ENCODE peak calls at places on chromosomes 4 and X, in seven cellular contexts. J, C, Y, W, D, X and A are unnamed samples.

GRCh38 chr4:18021470-18021719 is 160 bp downstream of the LCORL start:
- DNase-seq in W (no peak), D (no peak), J (no peak), X (no peak), Y (no peak), C (no peak), A (no peak)

GRCh38 chr4:141565379-141566089 is 70.8 kb upstream of the IL15 start:
- DNase-seq in X (peak), Y (no peak), C (no peak), D (no peak), W (no peak), J (no peak), A (no peak)

GRCh38 chrX:25742334-25742733 is 395.8 kb upstream of the MAGEB18 start:
- DNase-seq in X (no peak), Y (no peak), W (no peak), J (no peak), D (no peak), C (no peak), A (no peak)

GRCh38 chrX:119605739-119606507 is at the start of gene NKRF:
- DNase-seq in J (peak), X (peak), D (peak), C (peak), W (peak), Y (peak), A (peak)

GRCh38 chrX:38249965-38250364 is 29.3 kb upstream of the SRPX start:
- DNase-seq in W (no peak), Y (peak), X (no peak), D (no peak), J (no peak), C (no peak), A (no peak)

GRCh38 chr4:23242962-23243361 is 550.2 kb downstream of the GBA3 start:
- DNase-seq in D (no peak), J (no peak), Y (no peak), C (no peak), W (no peak), X (no peak), A (no peak)

GRCh38 chrX:51053741-51054140 is 143.2 kb downstream of the BMP15 start:
- DNase-seq in Y (no peak), C (no peak), J (no peak), D (no peak), X (no peak), W (no peak), A (no peak)

GRCh38 chrX:102651242-102651967 is at the start of gene GPRASP1:
- DNase-seq in W (peak), C (peak), X (no peak), J (peak), Y (peak), D (no peak), A (no peak)

GRCh38 chr4:151859646-151860045 is 98.8 kb upstream of the GATB start:
- DNase-seq in W (no peak), Y (no peak), C (no peak), X (no peak), J (no peak), D (no peak), A (no peak)

GRCh38 chr4:5678977-5679376 is 29.4 kb downstream of the EVC2 start:
- DNase-seq in W (no peak), C (no peak), J (no peak), Y (no peak), X (peak), D (no peak), A (no peak)

GRCh38 chr4:128649575-128650205 is 159.8 kb upstream of the JADE1 start:
- DNase-seq in C (no peak), J (no peak), W (no peak), D (no peak), X (no peak), Y (peak), A (no peak)

GRCh38 chr4:36426741-36427140 is 145.3 kb downstream of the DTHD1 start:
- DNase-seq in D (no peak), W (no peak), J (no peak), C (no peak), X (no peak), Y (no peak), A (no peak)

GRCh38 chr4:150510176-150510875 is 71.6 kb upstream of the MAB21L2 start:
- DNase-seq in X (peak), Y (peak), D (no peak), W (no peak), C (no peak), J (no peak), A (no peak)

GRCh38 chrX:123736333-123736921 is 3.6 kb upstream of the THOC2 start:
- DNase-seq in X (no peak), W (no peak), D (no peak), J (no peak), Y (peak), C (no peak), A (no peak)

GRCh38 chr4:84878541-84878940 is 87.9 kb downstream of the WDFY3 start:
- DNase-seq in Y (no peak), W (no peak), D (no peak), C (no peak), X (no peak), J (no peak), A (no peak)

GRCh38 chr4:78057135-78057599 is at the start of gene FRAS1:
- DNase-seq in J (peak), C (peak), D (no peak), W (peak), Y (peak), X (peak), A (peak)

GRCh38 chr4:113825272-113825671 is 63.7 kb upstream of the CAMK2D start:
- DNase-seq in D (no peak), Y (no peak), C (no peak), X (no peak), J (no peak), W (no peak), A (no peak)

GRCh38 chr4:70577220-70577927 is 14.7 kb upstream of the AMBN start:
- DNase-seq in X (peak), J (no peak), C (no peak), Y (no peak), D (no peak), W (no peak), A (no peak)

GRCh38 chr4:22427676-22428075 is 88.2 kb downstream of the ADGRA3 start:
- DNase-seq in J (no peak), C (no peak), D (no peak), X (no peak), W (no peak), Y (no peak), A (no peak)

GRCh38 chr4:25096553-25097443 is 63.5 kb downstream of the SEPSECS start:
- DNase-seq in X (no peak), D (no peak), C (no peak), Y (no peak), W (no peak), J (no peak), A (no peak)

GRCh38 chr4:168803727-168804126 is 206.3 kb downstream of the CBR4 start:
- DNase-seq in D (no peak), W (no peak), X (no peak), Y (peak), C (no peak), J (no peak), A (no peak)

GRCh38 chr4:36152712-36153111 is 91.6 kb downstream of the ARAP2 start:
- DNase-seq in Y (no peak), X (no peak), W (no peak), C (no peak), D (no peak), J (no peak), A (no peak)

GRCh38 chr4:54234497-54235205 is 5.6 kb downstream of the PDGFRA start:
- DNase-seq in X (no peak), Y (no peak), C (no peak), W (no peak), D (no peak), J (no peak), A (no peak)

GRCh38 chrX:397575-397974 is 10.9 kb upstream of the PPP2R3B start:
- DNase-seq in J (no peak), C (no peak), W (no peak), D (no peak), X (no peak), Y (peak), A (no peak)

GRCh38 chrX:51837926-51838325 is 55.5 kb upstream of the MAGED1 start:
- DNase-seq in C (no peak), D (no peak), W (no peak), J (no peak), Y (peak), X (no peak), A (peak)

GRCh38 chr4:87010192-87010591 is 75.4 kb downstream of the AFF1 start:
- DNase-seq in D (no peak), C (no peak), W (no peak), X (no peak), J (no peak), Y (no peak), A (no peak)

GRCh38 chr4:147682755-147683154 is 1.2 kb downstream of the PRMT9 start:
- DNase-seq in J (no peak), D (no peak), W (no peak), X (no peak), C (no peak), Y (no peak), A (no peak)

GRCh38 chrX:128975716-128976115 is 547.6 kb downstream of the SMARCA1 start:
- DNase-seq in J (peak), X (peak), Y (peak), C (no peak), W (peak), D (no peak), A (peak)
- TF ChIP-seq CTCF in J (peak), X (peak), Y (peak), C (no peak), W (peak), D (peak), A (peak)

DNA sequence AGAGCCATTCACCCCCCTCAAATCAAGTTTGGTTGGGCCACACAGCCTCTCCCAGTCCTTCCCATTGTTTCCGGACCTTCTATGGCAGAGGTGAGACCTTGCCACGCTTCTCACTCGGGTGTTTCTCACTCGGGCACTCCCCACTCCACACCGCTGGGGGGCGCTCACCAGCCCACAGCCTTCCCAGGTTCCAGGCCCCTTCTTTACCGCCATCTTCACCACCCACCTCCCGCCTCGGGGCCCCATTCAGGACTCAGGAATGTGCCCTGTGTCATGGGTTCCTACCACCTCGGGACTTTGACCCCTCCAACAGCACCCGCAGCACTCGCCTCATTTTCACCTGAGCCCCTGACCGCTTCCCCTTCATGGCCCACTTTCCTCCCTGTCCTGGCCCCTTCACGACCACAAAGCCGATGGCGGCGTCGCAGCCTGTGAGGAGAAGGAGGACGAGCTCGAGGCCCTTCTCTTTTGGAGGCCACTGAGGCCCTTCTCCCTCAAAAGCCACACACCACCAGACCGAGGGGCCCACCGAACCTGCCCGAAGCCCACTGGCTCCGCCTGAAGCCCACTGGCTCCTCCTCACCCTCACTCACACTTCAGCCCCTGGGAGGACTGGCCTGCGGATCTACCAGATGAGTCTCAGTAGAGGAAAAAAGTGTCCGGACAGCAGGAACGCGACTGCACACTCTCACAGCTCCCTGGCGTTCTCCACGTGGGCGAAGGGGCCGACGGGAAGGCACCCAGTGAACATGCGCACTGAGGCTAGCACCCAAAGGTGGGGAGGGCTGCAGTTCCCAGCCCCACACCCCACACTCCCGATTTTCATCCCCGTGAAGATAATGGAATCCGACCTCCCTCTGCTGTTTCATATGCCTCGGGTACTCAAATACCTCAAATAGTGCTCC is at the start of gene PAGE1:
- DNase-seq in C (no peak), Y (no peak), D (no peak), X (no peak), J (no peak), W (no peak), A (no peak)
- TF ChIP-seq CTCF in C (no peak), Y (no peak), D (no peak), X (no peak), J (no peak), W (no peak), A (no peak)

DNA sequence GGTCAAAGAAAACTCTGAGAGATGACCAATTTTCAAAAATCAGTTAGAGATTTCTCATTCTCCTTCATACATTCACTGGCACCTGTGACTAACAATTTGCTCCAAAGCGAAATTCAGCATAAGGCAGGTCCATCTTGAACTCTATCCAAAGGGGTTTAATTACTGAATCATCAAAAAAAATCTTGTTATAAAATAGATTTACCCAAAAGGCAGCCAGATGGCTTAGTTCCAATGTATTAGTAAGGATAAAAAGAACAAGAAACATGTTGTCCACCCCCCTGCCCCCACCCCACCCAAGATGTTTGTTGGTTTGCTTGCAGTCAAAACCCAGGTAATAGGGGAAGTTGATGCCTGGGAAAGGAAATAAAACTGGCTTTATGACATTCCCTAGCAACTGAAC is 200.3 kb downstream of the ANTXR2 start:
- DNase-seq in W (no peak), Y (no peak), C (no peak), D (no peak), X (peak), J (no peak), A (no peak)
- TF ChIP-seq CTCF in W (no peak), Y (no peak), C (no peak), D (no peak), X (no peak), J (no peak), A (no peak)

GRCh38 chr4:139740531-139741041 is 75.0 kb downstream of the MGST2 start:
- DNase-seq in D (peak), C (no peak), J (no peak), W (no peak), Y (peak), X (peak), A (no peak)
- TF ChIP-seq CTCF in D (no peak), C (no peak), J (no peak), W (no peak), Y (peak), X (peak), A (no peak)